ENCODE peak calls at places on chromosomes 16 and 17, in nine cellular contexts. One of them, this sample, is unnamed. For H3K9me3, the result is how much of the 10 kb centered on the place peaks cover.

GRCh38 chr16:80197790-80198201 is 343.0 kb upstream of the DYNLRB2 start:
- DNase-seq in suprapubic skin: no peak
- DNase-seq in sigmoid colon: no peak
- DNase-seq in transverse colon: no peak
- DNase-seq in HCT116: no peak
- DNase-seq in breast epithelium: no peak
- DNase-seq in spleen: no peak
- DNase-seq in K562: no peak
- DNase-seq in Panc1: no peak
- DNase-seq in this sample: no peak

GRCh38 chr16:8905795-8906591 is 23.8 kb downstream of the LITAFD start:
- DNase-seq in breast epithelium: no peak
- DNase-seq in transverse colon: no peak
- DNase-seq in Panc1: no peak
- DNase-seq in sigmoid colon: no peak
- DNase-seq in suprapubic skin: no peak
- DNase-seq in spleen: no peak
- DNase-seq in K562: peak
- DNase-seq in HCT116: no peak
- DNase-seq in this sample: no peak

GRCh38 chr16:2663553-2664521 is 18.5 kb upstream of the KCTD5 start:
- DNase-seq in suprapubic skin: no peak
- DNase-seq in breast epithelium: no peak
- DNase-seq in Panc1: no peak
- DNase-seq in K562: no peak
- DNase-seq in transverse colon: peak
- DNase-seq in sigmoid colon: no peak
- DNase-seq in spleen: no peak
- DNase-seq in HCT116: no peak
- DNase-seq in this sample: no peak

GRCh38 chr17:55454906-55455474 is 33.4 kb upstream of the MMD start:
- DNase-seq in breast epithelium: no peak
- DNase-seq in K562: no peak
- DNase-seq in Panc1: peak
- DNase-seq in sigmoid colon: no peak
- DNase-seq in spleen: no peak
- DNase-seq in HCT116: no peak
- DNase-seq in suprapubic skin: no peak
- DNase-seq in transverse colon: no peak
- DNase-seq in this sample: no peak

GRCh38 chr17:69175262-69175811 is 33.6 kb upstream of the ABCA6 start:
- DNase-seq in sigmoid colon: no peak
- DNase-seq in Panc1: peak
- DNase-seq in suprapubic skin: no peak
- DNase-seq in K562: no peak
- DNase-seq in breast epithelium: no peak
- DNase-seq in transverse colon: no peak
- DNase-seq in HCT116: no peak
- DNase-seq in spleen: no peak
- DNase-seq in this sample: no peak

GRCh38 chr17:14622622-14623101 is 321.8 kb downstream of the HS3ST3B1 start:
- DNase-seq in spleen: no peak
- DNase-seq in HCT116: no peak
- DNase-seq in sigmoid colon: no peak
- DNase-seq in K562: no peak
- DNase-seq in Panc1: no peak
- DNase-seq in breast epithelium: no peak
- DNase-seq in transverse colon: no peak
- DNase-seq in suprapubic skin: no peak
- DNase-seq in this sample: no peak

GRCh38 chr16:19223235-19223847 is 55.3 kb downstream of the SYT17 start:
- DNase-seq in K562: peak
- DNase-seq in HCT116: peak
- DNase-seq in transverse colon: peak
- DNase-seq in suprapubic skin: no peak
- DNase-seq in breast epithelium: no peak
- DNase-seq in spleen: no peak
- DNase-seq in sigmoid colon: no peak
- DNase-seq in Panc1: peak
- DNase-seq in this sample: no peak

GRCh38 chr17:66304304-66305174 is 2.1 kb downstream of the PRKCA start:
- DNase-seq in sigmoid colon: no peak
- DNase-seq in K562: peak
- DNase-seq in HCT116: no peak
- DNase-seq in transverse colon: peak
- DNase-seq in spleen: no peak
- DNase-seq in suprapubic skin: no peak
- DNase-seq in Panc1: no peak
- DNase-seq in breast epithelium: no peak
- DNase-seq in this sample: no peak

GRCh38 chr17:45123930-45124796 is 8.2 kb downstream of the PLCD3 start:
- DNase-seq in breast epithelium: no peak
- DNase-seq in spleen: no peak
- DNase-seq in suprapubic skin: no peak
- DNase-seq in HCT116: peak
- DNase-seq in Panc1: no peak
- DNase-seq in K562: peak
- DNase-seq in transverse colon: peak
- DNase-seq in sigmoid colon: peak
- DNase-seq in this sample: no peak

GRCh38 chr17:7475764-7476422 is 3.5 kb downstream of the ZBTB4 start:
- DNase-seq in HCT116: no peak
- DNase-seq in Panc1: no peak
- DNase-seq in transverse colon: peak
- DNase-seq in K562: no peak
- DNase-seq in spleen: peak
- DNase-seq in suprapubic skin: no peak
- DNase-seq in breast epithelium: no peak
- DNase-seq in sigmoid colon: peak
- DNase-seq in this sample: no peak

GRCh38 chr17:19660219-19660870 is 11.8 kb downstream of the ALDH3A2 start:
- DNase-seq in sigmoid colon: no peak
- DNase-seq in breast epithelium: no peak
- DNase-seq in K562: no peak
- DNase-seq in HCT116: no peak
- DNase-seq in suprapubic skin: no peak
- DNase-seq in transverse colon: no peak
- DNase-seq in Panc1: no peak
- DNase-seq in spleen: no peak
- DNase-seq in this sample: no peak

GRCh38 chr17:54085934-54086333 is 263.2 kb downstream of the KIF2B start:
- DNase-seq in spleen: no peak
- DNase-seq in breast epithelium: no peak
- DNase-seq in suprapubic skin: no peak
- DNase-seq in HCT116: no peak
- DNase-seq in sigmoid colon: no peak
- DNase-seq in Panc1: no peak
- DNase-seq in transverse colon: no peak
- DNase-seq in K562: no peak
- DNase-seq in this sample: no peak

GRCh38 chr17:47714773-47715396 is 18.2 kb upstream of the TBX21 start:
- DNase-seq in Panc1: no peak
- DNase-seq in K562: no peak
- DNase-seq in HCT116: no peak
- DNase-seq in spleen: peak
- DNase-seq in sigmoid colon: no peak
- DNase-seq in transverse colon: peak
- DNase-seq in suprapubic skin: no peak
- DNase-seq in breast epithelium: no peak
- DNase-seq in this sample: no peak

GRCh38 chr17:14116263-14117024 is 47.1 kb downstream of the COX10 start:
- DNase-seq in sigmoid colon: no peak
- DNase-seq in spleen: no peak
- DNase-seq in HCT116: no peak
- DNase-seq in Panc1: no peak
- DNase-seq in suprapubic skin: no peak
- DNase-seq in K562: no peak
- DNase-seq in breast epithelium: no peak
- DNase-seq in transverse colon: no peak
- DNase-seq in this sample: no peak

GRCh38 chr17:76670708-76671122 is 27.2 kb upstream of the ST6GALNAC1 start:
- DNase-seq in spleen: no peak
- DNase-seq in suprapubic skin: no peak
- DNase-seq in transverse colon: no peak
- DNase-seq in HCT116: no peak
- DNase-seq in Panc1: no peak
- DNase-seq in sigmoid colon: no peak
- DNase-seq in breast epithelium: no peak
- DNase-seq in K562: no peak
- DNase-seq in this sample: no peak

GRCh38 chr16:58937661-58938060 is 203.5 kb upstream of the GOT2 start:
- DNase-seq in suprapubic skin: no peak
- DNase-seq in spleen: no peak
- DNase-seq in K562: no peak
- DNase-seq in HCT116: no peak
- DNase-seq in sigmoid colon: no peak
- DNase-seq in Panc1: no peak
- DNase-seq in breast epithelium: no peak
- DNase-seq in transverse colon: no peak
- DNase-seq in this sample: no peak

GRCh38 chr17:1724869-1725641 is 551 bp downstream of the WDR81 start:
- DNase-seq in spleen: peak
- DNase-seq in K562: no peak
- DNase-seq in breast epithelium: no peak
- DNase-seq in suprapubic skin: no peak
- DNase-seq in Panc1: no peak
- DNase-seq in HCT116: no peak
- DNase-seq in transverse colon: no peak
- DNase-seq in sigmoid colon: no peak
- DNase-seq in this sample: no peak

GRCh38 chr17:31722251-31723056 is 136.6 kb downstream of the COPRS start:
- DNase-seq in breast epithelium: no peak
- DNase-seq in transverse colon: no peak
- DNase-seq in spleen: no peak
- DNase-seq in sigmoid colon: no peak
- DNase-seq in HCT116: no peak
- DNase-seq in Panc1: no peak
- DNase-seq in suprapubic skin: peak
- DNase-seq in K562: no peak
- DNase-seq in this sample: no peak

GRCh38 chr17:83015511-83015910 is 63.9 kb upstream of the METRNL start:
- DNase-seq in Panc1: no peak
- DNase-seq in sigmoid colon: no peak
- DNase-seq in K562: no peak
- DNase-seq in spleen: no peak
- DNase-seq in breast epithelium: no peak
- DNase-seq in suprapubic skin: no peak
- DNase-seq in transverse colon: no peak
- DNase-seq in HCT116: no peak
- DNase-seq in this sample: no peak

GRCh38 chr17:83012161-83012800 is 67.1 kb upstream of the METRNL start:
- DNase-seq in HCT116: no peak
- DNase-seq in spleen: no peak
- DNase-seq in Panc1: no peak
- DNase-seq in sigmoid colon: no peak
- DNase-seq in transverse colon: no peak
- DNase-seq in suprapubic skin: no peak
- DNase-seq in breast epithelium: no peak
- DNase-seq in K562: no peak
- DNase-seq in this sample: no peak

GRCh38 chr17:83012873-83013778 is 66.3 kb upstream of the METRNL start:
- DNase-seq in spleen: no peak
- DNase-seq in Panc1: no peak
- DNase-seq in breast epithelium: no peak
- DNase-seq in HCT116: no peak
- DNase-seq in K562: no peak
- DNase-seq in suprapubic skin: no peak
- DNase-seq in sigmoid colon: no peak
- DNase-seq in transverse colon: no peak
- DNase-seq in this sample: peak

GRCh38 chr17:83014297-83014696 is 65.1 kb upstream of the METRNL start:
- DNase-seq in HCT116: no peak
- DNase-seq in sigmoid colon: no peak
- DNase-seq in breast epithelium: no peak
- DNase-seq in transverse colon: no peak
- DNase-seq in Panc1: no peak
- DNase-seq in suprapubic skin: no peak
- DNase-seq in K562: no peak
- DNase-seq in spleen: no peak
- DNase-seq in this sample: no peak

GRCh38 chr17:83013779-83014117 is 65.7 kb upstream of the METRNL start:
- DNase-seq in sigmoid colon: no peak
- DNase-seq in HCT116: no peak
- DNase-seq in K562: no peak
- DNase-seq in Panc1: no peak
- DNase-seq in spleen: no peak
- DNase-seq in transverse colon: no peak
- DNase-seq in suprapubic skin: no peak
- DNase-seq in breast epithelium: no peak
- DNase-seq in this sample: no peak
- TF ChIP-seq POLR2AphosphoS5 in sigmoid colon: no peak
- TF ChIP-seq POLR2AphosphoS5 in HCT116: no peak
- TF ChIP-seq POLR2AphosphoS5 in K562: no peak
- TF ChIP-seq POLR2AphosphoS5 in Panc1: no peak
- TF ChIP-seq POLR2AphosphoS5 in spleen: no peak
- TF ChIP-seq POLR2AphosphoS5 in transverse colon: no peak
- TF ChIP-seq POLR2AphosphoS5 in suprapubic skin: no peak
- TF ChIP-seq POLR2AphosphoS5 in breast epithelium: no peak
- TF ChIP-seq POLR2AphosphoS5 in this sample: no peak

GRCh38 chr16:35911899-35912298 is 2452.5 kb downstream of the TP53TG3F start:
- DNase-seq in K562: no peak
- DNase-seq in breast epithelium: no peak
- DNase-seq in spleen: no peak
- DNase-seq in sigmoid colon: no peak
- DNase-seq in HCT116: no peak
- DNase-seq in suprapubic skin: no peak
- DNase-seq in transverse colon: no peak
- DNase-seq in Panc1: no peak
- DNase-seq in this sample: no peak
- H3K9me3 ChIP-seq in K562: under half
- H3K9me3 ChIP-seq in breast epithelium: under half
- H3K9me3 ChIP-seq in spleen: under half
- H3K9me3 ChIP-seq in sigmoid colon: under half
- H3K9me3 ChIP-seq in HCT116: under half
- H3K9me3 ChIP-seq in suprapubic skin: under half
- H3K9me3 ChIP-seq in transverse colon: under half
- H3K9me3 ChIP-seq in Panc1: under half
- H3K9me3 ChIP-seq in this sample: under half

GRCh38 chr17:74457146-74457819 is 9.2 kb upstream of the CD300A start:
- DNase-seq in K562: peak
- DNase-seq in spleen: peak
- DNase-seq in HCT116: peak
- DNase-seq in breast epithelium: peak
- DNase-seq in sigmoid colon: peak
- DNase-seq in transverse colon: peak
- DNase-seq in Panc1: no peak
- DNase-seq in suprapubic skin: no peak
- DNase-seq in this sample: no peak
- TF ChIP-seq POLR2AphosphoS5 in K562: no peak
- TF ChIP-seq POLR2AphosphoS5 in spleen: peak
- TF ChIP-seq POLR2AphosphoS5 in HCT116: peak
- TF ChIP-seq POLR2AphosphoS5 in breast epithelium: no peak
- TF ChIP-seq POLR2AphosphoS5 in sigmoid colon: peak
- TF ChIP-seq POLR2AphosphoS5 in transverse colon: no peak
- TF ChIP-seq POLR2AphosphoS5 in Panc1: no peak
- TF ChIP-seq POLR2AphosphoS5 in suprapubic skin: no peak
- TF ChIP-seq POLR2AphosphoS5 in this sample: no peak

DNA sequence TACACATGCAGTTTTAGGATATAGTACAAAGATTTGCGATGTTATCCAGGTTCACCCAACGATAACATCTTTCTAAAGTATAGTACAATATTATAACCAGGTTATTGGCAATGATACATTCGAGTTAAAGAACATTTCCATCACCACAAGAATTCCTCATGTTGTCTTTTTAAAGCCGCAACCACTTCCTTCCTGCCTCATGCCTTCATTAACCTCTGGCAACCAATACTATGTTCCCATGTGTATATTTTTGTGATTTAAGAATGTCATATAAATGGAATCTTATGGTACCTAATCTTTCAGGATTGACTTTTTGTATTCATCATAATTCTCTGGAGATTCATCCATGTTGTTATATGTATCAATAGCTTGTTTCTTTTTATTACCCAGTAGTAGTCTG is 1183.2 kb downstream of the CDH11 start:
- DNase-seq in breast epithelium: no peak
- DNase-seq in sigmoid colon: no peak
- DNase-seq in Panc1: no peak
- DNase-seq in suprapubic skin: no peak
- DNase-seq in transverse colon: no peak
- DNase-seq in K562: no peak
- DNase-seq in spleen: no peak
- DNase-seq in HCT116: no peak
- DNase-seq in this sample: peak
- H3K9me3 ChIP-seq in breast epithelium: under half
- H3K9me3 ChIP-seq in sigmoid colon: under half
- H3K9me3 ChIP-seq in Panc1: under half
- H3K9me3 ChIP-seq in suprapubic skin: under half
- H3K9me3 ChIP-seq in transverse colon: under half
- H3K9me3 ChIP-seq in K562: under half
- H3K9me3 ChIP-seq in spleen: under half
- H3K9me3 ChIP-seq in HCT116: under half
- H3K9me3 ChIP-seq in this sample: under half